ENCODE peak calls at places on chromosomes 1 and 21, in seven cellular contexts. X is sigmoid colon, K is suprapubic skin, U is WERI-Rb-1, L is GM23248, E is cardiac fibroblast, P is A549. T is an unnamed sample.

GRCh38 chr1:203424861-203425667 is 50.5 kb upstream of the PRELP start:
- DNase-seq in X (no peak), K (no peak), U (no peak), L (peak; percentile 5), E (no peak), P (no peak), T (no peak)

GRCh38 chr21:33197546-33197945 is 32.2 kb upstream of the IFNAR2 start:
- DNase-seq in X (no peak), K (no peak), U (no peak), L (no peak), E (no peak), P (no peak), T (no peak)

GRCh38 chr1:192506741-192507155 is 68.8 kb upstream of the RGS1 start:
- DNase-seq in X (no peak), K (no peak), U (no peak), L (peak; percentile 34), E (peak; percentile 68), P (peak; percentile 34), T (no peak)

GRCh38 chr1:85616011-85616705 is 35.6 kb downstream of the CCN1 start:
- DNase-seq in X (no peak), K (no peak), U (no peak), L (no peak), E (no peak), P (no peak), T (no peak)

GRCh38 chr21:45543710-45544448 is 1.6 kb upstream of the SLC19A1 start:
- DNase-seq in X (peak; percentile 66), K (no peak), U (peak; percentile 24), L (no peak), E (no peak), P (no peak), T (no peak)

GRCh38 chr1:77514871-77515776 is 167.3 kb downstream of the ZZZ3 start:
- DNase-seq in X (no peak), K (no peak), U (peak; percentile 40), L (peak; percentile 40), E (peak; percentile 75), P (peak; percentile 19), T (no peak)

GRCh38 chr1:186722711-186723309 is 42.6 kb upstream of the PTGS2 start:
- DNase-seq in X (no peak), K (no peak), U (peak; percentile 22), L (peak; percentile 65), E (peak; percentile 72), P (peak; percentile 66), T (no peak)

GRCh38 chr1:205588691-205589445 is 42.9 kb downstream of the ELK4 start:
- DNase-seq in X (peak; percentile 61), K (peak; percentile 49), U (peak; percentile 78), L (peak; percentile 61), E (peak; percentile 51), P (peak; percentile 52), T (no peak)

GRCh38 chr21:41928621-41929220 is 25.1 kb downstream of the C2CD2 start:
- DNase-seq in X (peak; percentile 54), K (no peak), U (no peak), L (no peak), E (no peak), P (no peak), T (no peak)

GRCh38 chr1:30417001-30417700 is 306.2 kb downstream of the MATN1 start:
- DNase-seq in X (peak; percentile 52), K (peak; percentile 41), U (no peak), L (no peak), E (no peak), P (no peak), T (no peak)

GRCh38 chr1:65824103-65824502 is 31.4 kb downstream of the PDE4B start:
- DNase-seq in X (no peak), K (no peak), U (no peak), L (no peak), E (no peak), P (no peak), T (no peak)

GRCh38 chr1:223487514-223488259 is 94.5 kb downstream of the CCDC185 start:
- DNase-seq in X (no peak), K (no peak), U (no peak), L (no peak), E (no peak), P (no peak), T (no peak)

GRCh38 chr1:64320470-64320869 is 117.0 kb downstream of the UBE2U start:
- DNase-seq in X (no peak), K (no peak), U (no peak), L (peak; percentile 34), E (peak; percentile 68), P (peak; percentile 10), T (peak; percentile 37)

GRCh38 chr1:59939393-59939792 is 12.8 kb upstream of the CYP2J2 start:
- DNase-seq in X (no peak), K (no peak), U (no peak), L (no peak), E (no peak), P (no peak), T (no peak)

GRCh38 chr1:162561616-162562451 is at the start of gene UAP1:
- DNase-seq in X (peak; percentile 81), K (peak; percentile 77), U (no peak), L (peak; percentile 61), E (no peak), P (no peak), T (no peak)

GRCh38 chr1:187517508-187517907 is 688.8 kb downstream of the PLA2G4A start:
- DNase-seq in X (no peak), K (no peak), U (no peak), L (no peak), E (no peak), P (no peak), T (no peak)

GRCh38 chr1:150696151-150696550 is 803 bp downstream of the GOLPH3L start:
- DNase-seq in X (no peak), K (no peak), U (no peak), L (peak; percentile 3), E (no peak), P (peak; percentile 5), T (no peak)

GRCh38 chr1:55061000-55061705 is 21.8 kb downstream of the PCSK9 start:
- DNase-seq in X (no peak), K (no peak), U (no peak), L (no peak), E (no peak), P (no peak), T (no peak)

GRCh38 chr21:43985690-43986251 is 26.3 kb upstream of the TRAPPC10 start:
- DNase-seq in X (no peak), K (no peak), U (no peak), L (no peak), E (no peak), P (no peak), T (no peak)

GRCh38 chr1:59699227-59699847 is 115.4 kb upstream of the HOOK1 start:
- DNase-seq in X (no peak), K (no peak), U (no peak), L (peak; percentile 68), E (peak; percentile 70), P (peak; percentile 18), T (no peak)

GRCh38 chr1:54934869-54935268 is 45.6 kb upstream of the TMEM61 start:
- DNase-seq in X (no peak), K (no peak), U (no peak), L (peak; percentile 93), E (peak; percentile 95), P (peak; percentile 46), T (peak; percentile 52)

DNA sequence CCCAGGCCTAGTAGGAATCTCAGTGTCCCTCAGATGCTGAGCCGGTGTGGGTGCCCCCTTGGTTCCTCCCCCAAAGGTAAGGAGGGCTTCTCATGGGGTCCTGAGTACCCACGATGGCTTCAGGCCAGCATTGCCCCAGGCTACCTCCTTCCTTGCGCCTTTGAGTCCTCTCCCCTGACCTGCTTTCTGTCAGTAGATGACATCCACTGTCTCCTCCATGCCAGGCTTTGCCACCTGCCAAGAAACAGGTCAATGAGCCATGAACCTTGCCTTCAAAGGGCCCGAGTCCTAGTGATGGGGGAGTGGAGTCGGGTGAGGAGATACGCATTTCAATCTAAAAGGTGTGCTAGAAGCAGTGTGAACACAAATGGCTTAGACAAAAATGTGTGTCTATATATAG is 15.6 kb downstream of the WNT4 start:
- DNase-seq in X (no peak), K (no peak), U (no peak), L (no peak), E (no peak), P (no peak), T (no peak)
- H3K4me3 ChIP-seq in X (no peak overlapping the region), K (no peak overlapping the region), U (no peak overlapping the region), L (no peak overlapping the region), E (no peak overlapping the region), P (no peak overlapping the region), T (no peak overlapping the region)

GRCh38 chr21:34521561-34521960 is 9.6 kb upstream of the KCNE1 start:
- DNase-seq in X (no peak), K (no peak), U (no peak), L (no peak), E (no peak), P (no peak), T (no peak)

GRCh38 chr21:34524671-34525601 is 12.9 kb upstream of the KCNE1 start:
- DNase-seq in X (peak; percentile 76), K (no peak), U (peak; percentile 68), L (peak; percentile 83), E (peak; percentile 83), P (no peak), T (no peak)

GRCh38 chr21:34520769-34521508 is 8.9 kb upstream of the KCNE1 start:
- DNase-seq in X (no peak), K (no peak), U (no peak), L (no peak), E (no peak), P (no peak), T (no peak)

GRCh38 chr21:34522284-34522683 is 10.3 kb upstream of the KCNE1 start:
- DNase-seq in X (no peak), K (no peak), U (no peak), L (no peak), E (no peak), P (no peak), T (no peak)

GRCh38 chr21:34523019-34523418 is 11.0 kb upstream of the KCNE1 start:
- DNase-seq in X (no peak), K (no peak), U (no peak), L (no peak), E (no peak), P (no peak), T (no peak)
- H3K4me3 ChIP-seq in X (no peak overlapping the region), K (no peak overlapping the region), U (no peak overlapping the region), L (no peak overlapping the region), E (no peak overlapping the region), P (no peak overlapping the region), T (no peak overlapping the region)

GRCh38 chr1:38527373-38527966 is 332.1 kb downstream of the RRAGC start:
- DNase-seq in X (no peak), K (no peak), U (no peak), L (peak; percentile 3), E (no peak), P (no peak), T (no peak)
- H3K4me3 ChIP-seq in X (no peak overlapping the region), K (peak overlapping the region; percentile 12), U (no peak overlapping the region), L (no peak overlapping the region), E (no peak overlapping the region), P (no peak overlapping the region), T (no peak overlapping the region)

GRCh38 chr1:78652019-78652560 is 2.5 kb downstream of the IFI44 start:
- DNase-seq in X (no peak), K (no peak), U (no peak), L (no peak), E (no peak), P (no peak), T (no peak)

GRCh38 chr1:78650114-78650513 is 483 bp downstream of the IFI44 start:
- DNase-seq in X (no peak), K (no peak), U (no peak), L (peak; percentile 3), E (peak; percentile 25), P (no peak), T (no peak)

GRCh38 chr1:78647238-78647637 is 2.4 kb upstream of the IFI44 start:
- DNase-seq in X (no peak), K (no peak), U (no peak), L (no peak), E (no peak), P (no peak), T (no peak)

GRCh38 chr1:78651247-78651646 is 1.6 kb downstream of the IFI44 start:
- DNase-seq in X (no peak), K (no peak), U (no peak), L (no peak), E (peak; percentile 50), P (no peak), T (peak; percentile 56)

GRCh38 chr1:78649628-78650027 is at the start of gene IFI44:
- DNase-seq in X (peak; percentile 88), K (peak; percentile 87), U (no peak), L (peak; percentile 90), E (peak; percentile 90), P (no peak), T (peak; percentile 62)
- H3K4me3 ChIP-seq in X (peak within 1 kb of the TSS; percentile 28), K (peak within 1 kb of the TSS; percentile 41), U (no peak within 1 kb of the TSS), L (peak within 1 kb of the TSS; percentile 56), E (no peak within 1 kb of the TSS), P (no peak within 1 kb of the TSS), T (peak within 1 kb of the TSS; percentile 36)